ENCODE peak calls at places on chromosomes 4 and X, in five cellular contexts. Q is WTC11, D is mesothelial cell of epicardium, N is upper lobe of right lung, X is endothelial cell. O is an unnamed sample.

GRCh38 chrX:34119122-34119521 is 13.0 kb downstream of the FAM47A start:
- DNase-seq in Q (no peak), D (no peak), N (no peak), X (no peak), O (no peak)

GRCh38 chr4:55036405-55036804 is 89.0 kb downstream of the KDR start:
- DNase-seq in Q (no peak), D (no peak), N (no peak), X (no peak), O (no peak)

GRCh38 chr4:25865586-25865985 is 2.8 kb upstream of the SEL1L3 start:
- DNase-seq in Q (peak), D (no peak), N (no peak), X (no peak), O (no peak)

GRCh38 chr4:24428850-24429249 is 155.5 kb downstream of the DHX15 start:
- DNase-seq in Q (no peak), D (no peak), N (no peak), X (no peak), O (no peak)

GRCh38 chr4:128558896-128559669 is 250.4 kb upstream of the JADE1 start:
- DNase-seq in Q (no peak), D (no peak), N (no peak), X (no peak), O (no peak)

GRCh38 chr4:80255374-80256095 is 10.9 kb upstream of the FGF5 start:
- DNase-seq in Q (no peak), D (no peak), N (no peak), X (no peak), O (no peak)

GRCh38 chrX:75623535-75623934 is 100.7 kb upstream of the ZDHHC15 start:
- DNase-seq in Q (peak), D (no peak), N (no peak), X (peak), O (no peak)

GRCh38 chr4:107586321-107586720 is 133.7 kb downstream of the PAPSS1 start:
- DNase-seq in Q (no peak), D (no peak), N (no peak), X (no peak), O (no peak)

GRCh38 chr4:5126857-5127256 is 75.6 kb downstream of the STK32B start:
- DNase-seq in Q (no peak), D (no peak), N (no peak), X (no peak), O (no peak)

GRCh38 chr4:41066049-41066448 is 148.3 kb downstream of the APBB2 start:
- DNase-seq in Q (no peak), D (no peak), N (no peak), X (no peak), O (no peak)

GRCh38 chr4:137213372-137214173 is 318.7 kb downstream of the PCDH18 start:
- DNase-seq in Q (no peak), D (no peak), N (no peak), X (no peak), O (no peak)

GRCh38 chrX:17456526-17456925 is 81.5 kb downstream of the NHS start:
- DNase-seq in Q (no peak), D (no peak), N (no peak), X (no peak), O (no peak)

GRCh38 chr4:77579406-77580076 is 26.1 kb upstream of the CXCL13 start:
- DNase-seq in Q (no peak), D (no peak), N (no peak), X (no peak), O (no peak)

GRCh38 chrX:154458116-154458953 is at the start of gene PLXNA3:
- DNase-seq in Q (peak), D (no peak), N (peak), X (peak), O (peak)

GRCh38 chrX:112636288-112636687 is 43.5 kb downstream of the LHFPL1 start:
- DNase-seq in Q (no peak), D (no peak), N (no peak), X (no peak), O (no peak)

GRCh38 chr4:118284169-118284568 is 68.6 kb downstream of the PRSS12 start:
- DNase-seq in Q (no peak), D (no peak), N (no peak), X (no peak), O (no peak)

GRCh38 chr4:156779774-156780173 is 191.8 kb downstream of the PDGFC start:
- DNase-seq in Q (no peak), D (no peak), N (no peak), X (no peak), O (no peak)

GRCh38 chr4:4524364-4524763 is 17.5 kb downstream of the STX18 start:
- DNase-seq in Q (peak), D (no peak), N (no peak), X (peak), O (no peak)

GRCh38 chrX:155065035-155065734 is 5.8 kb downstream of the CMC4 start:
- DNase-seq in Q (no peak), D (no peak), N (no peak), X (no peak), O (no peak)

GRCh38 chr4:3188118-3188517 is 60.8 kb upstream of the MSANTD1 start:
- DNase-seq in Q (no peak), D (no peak), N (no peak), X (no peak), O (no peak)